ENCODE peak calls at places on chromosomes 13 and 19, in four cellular contexts. C is H1, T is IMR-90, P is H9. J is an unnamed sample.
A peak's percentile ranks its signal among the peaks of the same experiment; 100 is the strongest.

GRCh38 chr19:3142292-3142670 is 6.4 kb downstream of the GNA15 start:
- DNase-seq in C (no peak), P (no peak), T (peak; percentile 87), J (no peak)

GRCh38 chr19:8194528-8195275 is 14.5 kb upstream of the CERS4 start:
- DNase-seq in C (no peak), T (no peak), P (no peak), J (no peak)

GRCh38 chr13:110231348-110232047 is 75.5 kb downstream of the COL4A1 start:
- DNase-seq in P (no peak), T (no peak), C (no peak), J (no peak)

GRCh38 chr13:60392136-60392535 is 4.9 kb upstream of the TDRD3 start:
- DNase-seq in T (no peak), C (no peak), P (no peak), J (no peak)

GRCh38 chr19:41734585-41734984 is 20.7 kb upstream of the CEACAM6 start:
- DNase-seq in P (no peak), C (no peak), T (no peak), J (no peak)

GRCh38 chr19:55644842-55645511 is 1.5 kb downstream of the ZNF581 start:
- DNase-seq in P (no peak), C (no peak), T (no peak), J (no peak)

GRCh38 chr13:90890435-90890834 is 457.1 kb upstream of the MIR17HG start:
- DNase-seq in P (no peak), C (no peak), T (no peak), J (no peak)

GRCh38 chr19:45528149-45528743 is 21.0 kb downstream of the VASP start:
- DNase-seq in C (peak; percentile 81), T (peak; percentile 56), P (peak; percentile 83), J (peak; percentile 89)

GRCh38 chr13:46489586-46490023 is 63.4 kb upstream of the LRCH1 start:
- DNase-seq in C (no peak), P (no peak), T (peak; percentile 67), J (no peak)

GRCh38 chr13:20492641-20493040 is 33.0 kb downstream of the CRYL1 start:
- DNase-seq in P (peak; percentile 54), C (peak; percentile 58), T (peak; percentile 65), J (peak; percentile 55)

GRCh38 chr13:43113603-43114002 is 90.2 kb downstream of the DNAJC15 start:
- DNase-seq in T (peak; percentile 70), P (no peak), C (no peak), J (no peak)

GRCh38 chr13:75544681-75545333 is 4.8 kb upstream of the UCHL3 start:
- DNase-seq in T (peak; percentile 90), C (no peak), P (no peak), J (no peak)

GRCh38 chr19:45798995-45799517 is 6.4 kb upstream of the DMWD start:
- DNase-seq in C (peak; percentile 83), P (peak; percentile 72), T (peak; percentile 83), J (peak; percentile 54)

GRCh38 chr13:21326155-21327030 is 132.7 kb downstream of the ZDHHC20 start:
- DNase-seq in C (peak; percentile 83), T (peak; percentile 46), P (peak; percentile 87), J (peak; percentile 52)

GRCh38 chr19:28744943-28745342 is 468.0 kb downstream of the UQCRFS1 start:
- DNase-seq in C (no peak), T (no peak), P (no peak), J (no peak)

GRCh38 chr19:30443531-30444252 is 71.5 kb downstream of the ZNF536 start:
- DNase-seq in C (no peak), P (no peak), T (no peak), J (no peak)

GRCh38 chr19:6312018-6312417 is 21.4 kb downstream of the ACER1 start:
- DNase-seq in C (no peak), P (peak; percentile 44), T (no peak), J (no peak)

GRCh38 chr13:46121597-46122163 is 16.8 kb upstream of the CPB2 start:
- DNase-seq in T (no peak), P (no peak), C (no peak), J (no peak)

GRCh38 chr13:89925107-89925506 is 1422.4 kb upstream of the MIR17HG start:
- DNase-seq in P (no peak), C (no peak), T (peak; percentile 2), J (peak; percentile 61)

GRCh38 chr13:30191491-30192100 is 115.8 kb downstream of the KATNAL1 start:
- DNase-seq in T (peak; percentile 54), P (no peak), C (no peak), J (no peak)

GRCh38 chr13:47816835-47817234 is 184.2 kb downstream of the SUCLA2 start:
- DNase-seq in T (no peak), P (no peak), C (no peak), J (peak; percentile 67)
- H3K56ac ChIP-seq in T (no peak overlapping the region), P (no peak overlapping the region), C (no peak overlapping the region), J (no peak overlapping the region)

GRCh38 chr13:94128430-94128829 is 351.1 kb downstream of the DCT start:
- DNase-seq in T (no peak), C (no peak), P (no peak), J (peak; percentile 45)
- H3K56ac ChIP-seq in T (no peak overlapping the region), C (no peak overlapping the region), P (no peak overlapping the region), J (no peak overlapping the region)

GRCh38 chr13:107284168-107284567 is 716.2 kb upstream of the ARGLU1 start:
- DNase-seq in T (peak; percentile 59), P (no peak), C (no peak), J (no peak)
- H3K56ac ChIP-seq in T (peak overlapping the region; percentile 9), P (no peak overlapping the region), C (no peak overlapping the region), J (no peak overlapping the region)

GRCh38 chr13:28177327-28177726 is 39.0 kb downstream of the PAN3 start:
- DNase-seq in C (no peak), T (no peak), P (no peak), J (no peak)

GRCh38 chr13:28177877-28178276 is 39.5 kb downstream of the PAN3 start:
- DNase-seq in T (no peak), C (no peak), P (no peak), J (no peak)

GRCh38 chr13:28179974-28180373 is 41.6 kb downstream of the PAN3 start:
- DNase-seq in P (no peak), C (no peak), T (peak; percentile 2), J (no peak)

GRCh38 chr13:28185256-28185655 is 46.9 kb downstream of the PAN3 start:
- DNase-seq in T (no peak), C (no peak), P (no peak), J (no peak)

GRCh38 chr13:28181413-28181812 is 43.1 kb downstream of the PAN3 start:
- DNase-seq in C (no peak), T (peak; percentile 79), P (no peak), J (peak; percentile 43)
- H3K56ac ChIP-seq in C (no peak overlapping the region), T (no peak overlapping the region), P (no peak overlapping the region), J (no peak overlapping the region)

GRCh38 chr19:1833540-1833939 is 14.7 kb downstream of the REXO1 start:
- DNase-seq in C (no peak), P (no peak), T (no peak), J (no peak)

GRCh38 chr19:1830978-1831377 is 17.3 kb downstream of the REXO1 start:
- DNase-seq in P (no peak), T (no peak), C (no peak), J (no peak)

GRCh38 chr19:1829958-1830357 is 17.9 kb upstream of the ATP8B3 start:
- DNase-seq in C (no peak), T (no peak), P (no peak), J (no peak)

GRCh38 chr19:1830568-1830967 is 17.7 kb downstream of the REXO1 start:
- DNase-seq in P (no peak), C (no peak), T (no peak), J (no peak)

DNA sequence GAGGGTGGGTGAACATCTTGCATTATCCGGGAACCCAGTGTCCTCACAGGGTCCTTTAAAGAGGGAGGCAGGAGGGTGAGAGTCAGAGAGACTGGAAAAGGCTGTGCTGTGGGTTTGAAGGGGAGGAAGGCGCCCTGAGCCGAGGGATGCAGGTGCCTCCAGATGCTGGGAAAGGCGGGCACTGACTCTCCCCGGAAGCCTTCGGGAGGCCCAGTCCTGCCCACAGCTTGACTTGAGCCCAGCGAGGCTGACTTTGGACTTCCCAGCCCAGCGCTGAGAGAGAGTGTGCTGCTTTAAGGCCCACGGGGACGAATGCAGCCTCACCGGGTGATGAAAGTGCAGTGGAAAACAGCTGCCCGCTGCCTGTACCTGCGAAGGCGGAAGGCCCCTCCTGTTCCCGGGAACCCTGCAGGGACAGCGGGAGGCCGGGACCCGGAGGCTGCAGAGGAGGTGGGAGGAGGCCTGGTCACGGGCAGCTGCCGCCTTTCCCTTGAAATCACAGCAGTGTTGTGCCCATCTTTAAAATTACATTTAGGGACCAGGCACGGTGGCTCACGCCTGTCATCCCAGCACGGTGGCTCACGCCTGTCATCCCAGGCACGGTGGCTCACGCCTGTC is 16.1 kb downstream of the REXO1 start:
- DNase-seq in P (no peak), T (no peak), C (no peak), J (no peak)
- H3K56ac ChIP-seq in P (no peak overlapping the region), T (no peak overlapping the region), C (no peak overlapping the region), J (no peak overlapping the region)

DNA sequence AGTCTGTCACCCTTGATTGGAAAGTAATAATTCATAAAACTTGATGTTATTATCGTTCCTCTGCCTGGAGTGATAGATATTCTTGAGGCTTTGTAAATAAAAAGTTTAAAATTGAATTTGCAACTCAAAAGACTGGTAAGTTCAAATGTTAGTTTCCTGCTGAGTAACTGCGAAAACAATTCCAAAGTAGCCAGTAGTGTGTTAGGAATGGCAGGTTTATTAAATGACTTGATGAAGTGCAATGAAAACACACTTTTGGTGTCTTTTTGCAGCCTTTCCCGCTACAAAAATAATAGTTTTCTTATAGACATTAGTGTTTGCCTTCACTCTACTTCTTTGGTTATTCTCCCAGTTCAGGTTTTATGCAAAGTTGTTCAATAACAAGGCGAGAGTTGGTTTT is 299.3 kb downstream of the DLEU7 start:
- DNase-seq in P (no peak), T (no peak), C (no peak), J (no peak)
- H3K56ac ChIP-seq in P (no peak overlapping the region), T (no peak overlapping the region), C (no peak overlapping the region), J (no peak overlapping the region)

GRCh38 chr13:32080328-32080744 is 48.8 kb downstream of the FRY start:
- DNase-seq in P (no peak), T (no peak), C (no peak), J (no peak)

GRCh38 chr13:32073180-32073864 is 41.7 kb downstream of the FRY start:
- DNase-seq in P (no peak), C (no peak), T (no peak), J (no peak)

GRCh38 chr13:32079586-32079985 is 48.0 kb downstream of the FRY start:
- DNase-seq in C (no peak), T (no peak), P (no peak), J (no peak)

DNA sequence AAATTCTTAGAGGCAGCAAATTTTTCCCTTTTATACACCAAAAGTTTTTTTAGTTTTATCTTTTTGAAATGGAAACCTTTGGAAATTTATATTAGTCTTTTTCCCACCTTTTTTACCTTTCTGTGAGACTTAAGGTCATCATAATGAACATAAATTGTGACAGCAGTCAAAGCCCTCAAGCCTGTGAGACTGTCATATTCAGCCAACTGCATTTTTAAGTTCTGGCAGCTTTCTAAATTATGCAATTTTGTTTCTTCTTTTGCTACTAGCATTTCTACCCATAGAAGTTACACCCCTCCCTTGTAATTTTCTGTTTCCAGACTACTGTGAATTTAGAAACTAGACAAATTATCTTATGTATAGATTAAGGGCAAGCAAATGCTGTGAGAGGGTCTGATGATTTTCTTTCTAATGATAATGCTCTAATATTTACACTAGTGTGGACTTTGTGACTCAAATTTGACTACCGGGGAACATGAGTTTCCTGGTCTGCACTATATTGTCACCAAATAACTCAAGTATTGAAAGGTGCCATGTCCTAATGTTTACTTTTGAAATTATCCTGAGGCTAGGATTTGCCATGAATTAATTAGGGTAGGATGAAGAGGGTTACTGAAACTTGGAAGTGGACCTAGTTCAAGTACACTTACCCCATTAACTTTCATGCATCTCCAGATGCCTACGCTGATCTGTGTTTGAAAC is 43.7 kb downstream of the FRY start:
- DNase-seq in P (no peak), T (no peak), C (no peak), J (no peak)
- H3K56ac ChIP-seq in P (no peak overlapping the region), T (no peak overlapping the region), C (no peak overlapping the region), J (no peak overlapping the region)

GRCh38 chr13:66106246-66106645 is 1123.9 kb downstream of the PCDH9 start:
- DNase-seq in C (no peak), T (no peak), P (no peak), J (no peak)
- H3K56ac ChIP-seq in C (no peak overlapping the region), T (no peak overlapping the region), P (no peak overlapping the region), J (no peak overlapping the region)

J was measured in mesendoderm.